ENCODE peak calls at places on chromosome 4, in six cellular contexts. One of them, this sample, is unnamed.

GRCh38 chr4:8353912-8354453 is 84.4 kb downstream of the HTRA3 start:
- DNase-seq in mammary epithelial cell: no peak
- DNase-seq in GM12865: no peak
- DNase-seq in AG04449: peak
- DNase-seq in HL-60: no peak
- DNase-seq in fibroblast of pulmonary artery: no peak
- DNase-seq in this sample: no peak

GRCh38 chr4:31290836-31291235 is 570.7 kb downstream of the PCDH7 start:
- DNase-seq in mammary epithelial cell: no peak
- DNase-seq in GM12865: peak
- DNase-seq in AG04449: no peak
- DNase-seq in HL-60: no peak
- DNase-seq in fibroblast of pulmonary artery: no peak
- DNase-seq in this sample: no peak

GRCh38 chr4:1041147-1041935 is 29.9 kb downstream of the FGFRL1 start:
- DNase-seq in mammary epithelial cell: no peak
- DNase-seq in GM12865: no peak
- DNase-seq in AG04449: no peak
- DNase-seq in HL-60: no peak
- DNase-seq in fibroblast of pulmonary artery: peak
- DNase-seq in this sample: no peak

GRCh38 chr4:47830263-47831025 is 7.4 kb downstream of the CORIN start:
- DNase-seq in mammary epithelial cell: no peak
- DNase-seq in GM12865: no peak
- DNase-seq in AG04449: no peak
- DNase-seq in HL-60: no peak
- DNase-seq in fibroblast of pulmonary artery: no peak
- DNase-seq in this sample: no peak

GRCh38 chr4:173095022-173095421 is 73.6 kb upstream of the GALNT7 start:
- DNase-seq in mammary epithelial cell: no peak
- DNase-seq in GM12865: no peak
- DNase-seq in AG04449: no peak
- DNase-seq in HL-60: no peak
- DNase-seq in fibroblast of pulmonary artery: no peak
- DNase-seq in this sample: no peak

GRCh38 chr4:14749910-14750309 is 252.4 kb upstream of the CPEB2 start:
- DNase-seq in mammary epithelial cell: peak
- DNase-seq in GM12865: peak
- DNase-seq in AG04449: no peak
- DNase-seq in HL-60: peak
- DNase-seq in fibroblast of pulmonary artery: peak
- DNase-seq in this sample: no peak

GRCh38 chr4:26093561-26093960 is 179.5 kb downstream of the SMIM20 start:
- DNase-seq in mammary epithelial cell: no peak
- DNase-seq in GM12865: no peak
- DNase-seq in AG04449: no peak
- DNase-seq in HL-60: no peak
- DNase-seq in fibroblast of pulmonary artery: no peak
- DNase-seq in this sample: no peak

GRCh38 chr4:119041951-119042560 is 93.6 kb upstream of the MYOZ2 start:
- DNase-seq in mammary epithelial cell: peak
- DNase-seq in GM12865: peak
- DNase-seq in AG04449: no peak
- DNase-seq in HL-60: peak
- DNase-seq in fibroblast of pulmonary artery: peak
- DNase-seq in this sample: peak

GRCh38 chr4:89024051-89024675 is 32.8 kb downstream of the FAM13A start:
- DNase-seq in mammary epithelial cell: peak
- DNase-seq in GM12865: peak
- DNase-seq in AG04449: peak
- DNase-seq in HL-60: peak
- DNase-seq in fibroblast of pulmonary artery: peak
- DNase-seq in this sample: peak

GRCh38 chr4:138677212-138677611 is 338.4 kb upstream of the NOCT start:
- DNase-seq in mammary epithelial cell: no peak
- DNase-seq in GM12865: no peak
- DNase-seq in AG04449: no peak
- DNase-seq in HL-60: no peak
- DNase-seq in fibroblast of pulmonary artery: no peak
- DNase-seq in this sample: no peak

GRCh38 chr4:10032625-10033024 is 11.3 kb upstream of the SLC2A9 start:
- DNase-seq in mammary epithelial cell: peak
- DNase-seq in GM12865: peak
- DNase-seq in AG04449: no peak
- DNase-seq in HL-60: peak
- DNase-seq in fibroblast of pulmonary artery: peak
- DNase-seq in this sample: peak

GRCh38 chr4:158428242-158428641 is 93.4 kb upstream of the RXFP1 start:
- DNase-seq in mammary epithelial cell: peak
- DNase-seq in GM12865: no peak
- DNase-seq in AG04449: no peak
- DNase-seq in HL-60: no peak
- DNase-seq in fibroblast of pulmonary artery: peak
- DNase-seq in this sample: no peak

GRCh38 chr4:10666616-10667015 is 18.0 kb downstream of the CLNK start:
- DNase-seq in mammary epithelial cell: no peak
- DNase-seq in GM12865: no peak
- DNase-seq in AG04449: no peak
- DNase-seq in HL-60: no peak
- DNase-seq in fibroblast of pulmonary artery: no peak
- DNase-seq in this sample: no peak

GRCh38 chr4:23878235-23878861 is 11.5 kb downstream of the PPARGC1A start:
- DNase-seq in mammary epithelial cell: no peak
- DNase-seq in GM12865: no peak
- DNase-seq in AG04449: no peak
- DNase-seq in HL-60: no peak
- DNase-seq in fibroblast of pulmonary artery: no peak
- DNase-seq in this sample: no peak

GRCh38 chr4:41385486-41385885 is 128.8 kb downstream of the UCHL1 start:
- DNase-seq in mammary epithelial cell: no peak
- DNase-seq in GM12865: no peak
- DNase-seq in AG04449: no peak
- DNase-seq in HL-60: no peak
- DNase-seq in fibroblast of pulmonary artery: no peak
- DNase-seq in this sample: no peak

GRCh38 chr4:3418029-3418762 is 23.6 kb upstream of the HGFAC start:
- DNase-seq in mammary epithelial cell: no peak
- DNase-seq in GM12865: no peak
- DNase-seq in AG04449: no peak
- DNase-seq in HL-60: peak
- DNase-seq in fibroblast of pulmonary artery: no peak
- DNase-seq in this sample: no peak

GRCh38 chr4:113835005-113835404 is 73.5 kb upstream of the CAMK2D start:
- DNase-seq in mammary epithelial cell: no peak
- DNase-seq in GM12865: no peak
- DNase-seq in AG04449: no peak
- DNase-seq in HL-60: no peak
- DNase-seq in fibroblast of pulmonary artery: peak
- DNase-seq in this sample: no peak

GRCh38 chr4:22490718-22491330 is 25.0 kb downstream of the ADGRA3 start:
- DNase-seq in mammary epithelial cell: no peak
- DNase-seq in GM12865: no peak
- DNase-seq in AG04449: no peak
- DNase-seq in HL-60: no peak
- DNase-seq in fibroblast of pulmonary artery: no peak
- DNase-seq in this sample: no peak

GRCh38 chr4:125313989-125314602 is 659 bp upstream of the FAT4 start:
- DNase-seq in mammary epithelial cell: no peak
- DNase-seq in GM12865: no peak
- DNase-seq in AG04449: no peak
- DNase-seq in HL-60: no peak
- DNase-seq in fibroblast of pulmonary artery: no peak
- DNase-seq in this sample: no peak

GRCh38 chr4:103996059-103996458 is 276.3 kb upstream of the TACR3 start:
- DNase-seq in mammary epithelial cell: peak
- DNase-seq in GM12865: no peak
- DNase-seq in AG04449: no peak
- DNase-seq in HL-60: no peak
- DNase-seq in fibroblast of pulmonary artery: peak
- DNase-seq in this sample: no peak

GRCh38 chr4:121072080-121072835 is at the start of gene NDNF:
- DNase-seq in mammary epithelial cell: no peak
- DNase-seq in GM12865: peak
- DNase-seq in AG04449: no peak
- DNase-seq in HL-60: peak
- DNase-seq in fibroblast of pulmonary artery: peak
- DNase-seq in this sample: no peak

GRCh38 chr4:121070274-121070673 is 2.1 kb downstream of the NDNF start:
- DNase-seq in mammary epithelial cell: no peak
- DNase-seq in GM12865: no peak
- DNase-seq in AG04449: no peak
- DNase-seq in HL-60: no peak
- DNase-seq in fibroblast of pulmonary artery: no peak
- DNase-seq in this sample: no peak

GRCh38 chr4:121070696-121071639 is 1.4 kb downstream of the NDNF start:
- DNase-seq in mammary epithelial cell: no peak
- DNase-seq in GM12865: no peak
- DNase-seq in AG04449: no peak
- DNase-seq in HL-60: peak
- DNase-seq in fibroblast of pulmonary artery: peak
- DNase-seq in this sample: no peak

GRCh38 chr4:121072836-121073362 is 564 bp upstream of the NDNF start:
- DNase-seq in mammary epithelial cell: no peak
- DNase-seq in GM12865: no peak
- DNase-seq in AG04449: no peak
- DNase-seq in HL-60: no peak
- DNase-seq in fibroblast of pulmonary artery: no peak
- DNase-seq in this sample: no peak

DNA sequence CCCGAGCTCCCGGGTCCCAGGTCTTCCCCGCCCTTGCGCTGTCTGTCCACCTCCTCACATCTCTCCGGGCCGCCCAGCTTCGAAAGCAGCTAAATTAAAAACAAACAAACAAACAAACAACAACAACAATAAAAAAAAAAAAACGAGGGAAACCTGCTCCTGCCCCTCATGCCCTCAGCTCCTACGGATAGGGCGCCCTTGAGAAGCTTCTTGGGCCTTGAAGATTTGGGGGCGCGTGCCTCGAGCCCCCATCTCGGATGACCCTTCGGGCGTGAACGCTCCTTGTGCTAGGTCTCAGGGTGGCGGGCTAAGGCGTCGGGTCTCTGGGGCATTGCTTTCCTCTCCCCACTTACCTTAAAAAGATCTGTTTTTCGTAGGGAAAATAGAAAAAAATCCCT is 696 bp downstream of the NDNF start:
- DNase-seq in mammary epithelial cell: no peak
- DNase-seq in GM12865: no peak
- DNase-seq in AG04449: no peak
- DNase-seq in HL-60: no peak
- DNase-seq in fibroblast of pulmonary artery: no peak
- DNase-seq in this sample: no peak
- H3K4me3 ChIP-seq in mammary epithelial cell: peak
- H3K4me3 ChIP-seq in GM12865: no peak
- H3K4me3 ChIP-seq in AG04449: peak
- H3K4me3 ChIP-seq in HL-60: peak
- H3K4me3 ChIP-seq in fibroblast of pulmonary artery: peak
- H3K4me3 ChIP-seq in this sample: peak

GRCh38 chr4:174522183-174523002 is at the start of gene HPGD:
- DNase-seq in mammary epithelial cell: peak
- DNase-seq in GM12865: peak
- DNase-seq in AG04449: no peak
- DNase-seq in HL-60: peak
- DNase-seq in fibroblast of pulmonary artery: no peak
- DNase-seq in this sample: no peak

GRCh38 chr4:174524242-174524641 is 2.0 kb upstream of the HPGD start:
- DNase-seq in mammary epithelial cell: no peak
- DNase-seq in GM12865: no peak
- DNase-seq in AG04449: no peak
- DNase-seq in HL-60: no peak
- DNase-seq in fibroblast of pulmonary artery: no peak
- DNase-seq in this sample: no peak

GRCh38 chr4:174520655-174521054 is 1.6 kb downstream of the HPGD start:
- DNase-seq in mammary epithelial cell: no peak
- DNase-seq in GM12865: no peak
- DNase-seq in AG04449: no peak
- DNase-seq in HL-60: no peak
- DNase-seq in fibroblast of pulmonary artery: no peak
- DNase-seq in this sample: no peak

GRCh38 chr4:174521800-174522182 is 497 bp downstream of the HPGD start:
- DNase-seq in mammary epithelial cell: peak
- DNase-seq in GM12865: no peak
- DNase-seq in AG04449: no peak
- DNase-seq in HL-60: no peak
- DNase-seq in fibroblast of pulmonary artery: no peak
- DNase-seq in this sample: no peak

GRCh38 chr4:174523003-174523693 is 860 bp upstream of the HPGD start:
- DNase-seq in mammary epithelial cell: no peak
- DNase-seq in GM12865: no peak
- DNase-seq in AG04449: no peak
- DNase-seq in HL-60: no peak
- DNase-seq in fibroblast of pulmonary artery: no peak
- DNase-seq in this sample: no peak
- H3K4me3 ChIP-seq in mammary epithelial cell: peak
- H3K4me3 ChIP-seq in GM12865: peak
- H3K4me3 ChIP-seq in AG04449: no peak
- H3K4me3 ChIP-seq in HL-60: peak
- H3K4me3 ChIP-seq in fibroblast of pulmonary artery: peak
- H3K4me3 ChIP-seq in this sample: peak

GRCh38 chr4:169266661-169267060 is 4.1 kb downstream of the SH3RF1 start:
- DNase-seq in mammary epithelial cell: no peak
- DNase-seq in GM12865: no peak
- DNase-seq in AG04449: no peak
- DNase-seq in HL-60: no peak
- DNase-seq in fibroblast of pulmonary artery: peak
- DNase-seq in this sample: no peak
- H3K4me3 ChIP-seq in mammary epithelial cell: peak
- H3K4me3 ChIP-seq in GM12865: no peak
- H3K4me3 ChIP-seq in AG04449: peak
- H3K4me3 ChIP-seq in HL-60: no peak
- H3K4me3 ChIP-seq in fibroblast of pulmonary artery: peak
- H3K4me3 ChIP-seq in this sample: no peak

DNA sequence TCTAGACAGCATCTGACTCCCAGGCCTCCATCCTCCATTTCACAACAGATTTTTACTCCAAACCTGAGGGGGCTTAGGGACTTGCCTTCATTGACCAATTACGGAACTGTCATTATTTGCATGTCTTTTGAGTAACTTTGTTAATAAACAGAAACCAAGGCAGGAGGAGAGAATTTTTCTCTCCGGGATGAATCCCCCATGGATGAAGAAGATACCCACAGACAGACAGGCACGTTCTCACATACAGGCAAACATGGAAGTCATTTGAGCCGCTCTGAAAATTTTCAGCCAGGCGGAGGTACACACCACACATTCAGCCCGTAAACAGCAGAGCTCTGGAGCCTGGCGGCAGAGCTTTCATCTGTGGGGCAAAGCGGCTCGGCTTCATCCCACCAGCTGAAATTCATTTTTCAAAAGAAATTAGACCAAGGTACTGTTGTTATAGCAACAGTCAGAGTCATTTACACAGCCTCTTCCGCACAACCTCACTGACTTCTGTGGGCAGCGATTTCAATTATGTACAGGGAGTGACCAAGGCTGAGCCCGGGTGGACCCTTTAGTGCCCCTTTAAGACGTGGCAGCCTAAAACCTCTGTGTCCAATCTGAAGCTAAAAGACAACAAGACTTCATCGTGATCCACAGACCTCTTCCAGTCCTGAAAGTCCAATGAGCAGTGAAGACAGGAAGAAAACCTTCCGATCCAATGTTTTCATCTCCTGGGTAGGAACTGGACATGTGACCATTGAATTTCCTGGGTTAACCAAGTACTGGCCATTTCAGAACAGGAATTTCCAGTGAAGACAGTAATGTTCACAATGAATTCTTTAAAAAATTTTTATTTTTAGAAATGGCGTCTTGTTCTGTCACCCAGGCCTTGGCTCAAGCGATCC is 237.0 kb downstream of the MGST2 start:
- DNase-seq in mammary epithelial cell: no peak
- DNase-seq in GM12865: no peak
- DNase-seq in AG04449: no peak
- DNase-seq in HL-60: no peak
- DNase-seq in fibroblast of pulmonary artery: no peak
- DNase-seq in this sample: no peak
- H3K4me3 ChIP-seq in mammary epithelial cell: no peak
- H3K4me3 ChIP-seq in GM12865: no peak
- H3K4me3 ChIP-seq in AG04449: peak
- H3K4me3 ChIP-seq in HL-60: no peak
- H3K4me3 ChIP-seq in fibroblast of pulmonary artery: no peak
- H3K4me3 ChIP-seq in this sample: peak

This sample was measured in AG09309.